ENCODE peak calls at places on chromosomes 7 and 10, in seven cellular contexts. W, L, C, K, F, J and D are unnamed samples.

GRCh38 chr7:4885317-4885807 is 1.8 kb upstream of the RADIL start:
- DNase-seq in K (no peak), F (no peak), C (no peak), W (no peak), J (no peak), L (no peak), D (no peak)

GRCh38 chr10:71887767-71888166 is 36.7 kb upstream of the PSAP start:
- DNase-seq in J (no peak), K (no peak), L (no peak), C (no peak), F (no peak), W (no peak), D (no peak)

GRCh38 chr7:137209151-137209822 is 134.2 kb downstream of the PTN start:
- DNase-seq in W (peak), L (no peak), F (no peak), K (peak), C (no peak), J (no peak), D (peak)

GRCh38 chr7:132376361-132377013 is 199.8 kb downstream of the PLXNA4 start:
- DNase-seq in J (no peak), C (no peak), W (no peak), L (no peak), F (no peak), K (no peak), D (no peak)

GRCh38 chr10:132306951-132307751 is 599 bp downstream of the STK32C start:
- DNase-seq in W (no peak), F (peak), C (no peak), L (no peak), K (peak), J (no peak), D (no peak)

GRCh38 chr10:129894721-129895120 is 69.4 kb downstream of the EBF3 start:
- DNase-seq in F (no peak), W (no peak), K (no peak), C (no peak), J (no peak), L (no peak), D (no peak)

GRCh38 chr7:7870590-7870989 is 98.0 kb upstream of the GLCCI1 start:
- DNase-seq in F (no peak), K (no peak), L (no peak), W (no peak), C (no peak), J (no peak), D (no peak)

GRCh38 chr10:80699602-80700039 is 161.9 kb downstream of the SH2D4B start:
- DNase-seq in L (peak), W (peak), C (peak), K (peak), F (peak), J (peak), D (peak)

GRCh38 chr7:20158684-20159083 is 58.5 kb downstream of the MACC1 start:
- DNase-seq in J (no peak), W (no peak), K (no peak), C (no peak), F (no peak), L (no peak), D (peak)

GRCh38 chr7:6536899-6537298 is 14.4 kb downstream of the GRID2IP start:
- DNase-seq in L (no peak), F (no peak), W (peak), K (peak), J (no peak), C (no peak), D (no peak)

GRCh38 chr10:129909531-129910286 is 54.4 kb downstream of the EBF3 start:
- DNase-seq in F (no peak), W (no peak), J (no peak), C (no peak), K (no peak), L (no peak), D (no peak)

GRCh38 chr10:50316695-50317648 is 65.7 kb upstream of the ASAH2 start:
- DNase-seq in F (no peak), J (no peak), K (no peak), L (no peak), C (no peak), W (peak), D (no peak)

GRCh38 chr7:129315916-129316315 is 91.1 kb downstream of the AHCYL2 start:
- DNase-seq in C (no peak), K (no peak), W (peak), J (no peak), L (no peak), F (no peak), D (peak)

GRCh38 chr10:67221939-67222494 is 296.2 kb downstream of the LRRTM3 start:
- DNase-seq in F (no peak), L (no peak), J (no peak), K (no peak), C (no peak), W (no peak), D (no peak)

GRCh38 chr7:81264116-81264515 is 345.3 kb upstream of the SEMA3C start:
- DNase-seq in K (no peak), J (no peak), L (no peak), F (no peak), C (no peak), W (no peak), D (no peak)

GRCh38 chr10:28858641-28859040 is 181.3 kb downstream of the BAMBI start:
- DNase-seq in F (no peak), K (no peak), C (no peak), W (no peak), J (no peak), L (no peak), D (no peak)

GRCh38 chr10:17981766-17982380 is 30.2 kb downstream of the SLC39A12 start:
- DNase-seq in J (peak), C (peak), L (no peak), W (peak), F (no peak), K (peak), D (peak)

GRCh38 chr7:146414373-146414772 is 297.8 kb downstream of the CNTNAP2 start:
- DNase-seq in K (no peak), J (no peak), L (no peak), C (no peak), F (no peak), W (no peak), D (no peak)

GRCh38 chr10:30897547-30897946 is 134.1 kb downstream of the ZNF438 start:
- DNase-seq in L (no peak), F (no peak), C (no peak), J (no peak), K (no peak), W (no peak), D (no peak)

GRCh38 chr10:50614444-50615137 is 9.2 kb downstream of the SGMS1 start:
- DNase-seq in K (peak), F (no peak), C (no peak), W (no peak), L (peak), J (no peak), D (no peak)

GRCh38 chr7:93249749-93250148 is 17.6 kb downstream of the VPS50 start:
- DNase-seq in W (peak), J (no peak), F (no peak), L (no peak), C (no peak), K (peak), D (peak)

GRCh38 chr10:21953585-21954057 is 49.9 kb downstream of the DNAJC1 start:
- DNase-seq in L (peak), C (peak), J (no peak), W (peak), F (no peak), K (peak), D (peak)

GRCh38 chr7:92685146-92686042 is 95.2 kb upstream of the FAM133B start:
- DNase-seq in L (no peak), K (no peak), W (no peak), J (no peak), F (no peak), C (no peak), D (no peak)

GRCh38 chr10:35223016-35223415 is 96.4 kb downstream of the CREM start:
- DNase-seq in J (no peak), F (no peak), L (no peak), W (no peak), C (no peak), K (no peak), D (no peak)

GRCh38 chr7:107939472-107940145 is 48.6 kb downstream of the DLD start:
- DNase-seq in C (peak), W (peak), F (no peak), L (no peak), K (no peak), J (no peak), D (peak)

GRCh38 chr10:90148121-90148855 is 446.9 kb downstream of the KIF20B start:
- DNase-seq in W (peak), C (no peak), J (no peak), F (no peak), L (no peak), K (peak), D (no peak)

GRCh38 chr7:81740403-81740802 is 29.4 kb downstream of the HGF start:
- DNase-seq in W (no peak), L (no peak), K (no peak), J (no peak), C (no peak), F (no peak), D (no peak)

GRCh38 chr7:120226188-120226587 is 46.8 kb upstream of the KCND2 start:
- DNase-seq in F (no peak), C (no peak), J (no peak), L (no peak), W (no peak), K (no peak), D (no peak)

GRCh38 chr7:22387583-22387982 is 30.6 kb upstream of the RAPGEF5 start:
- DNase-seq in J (no peak), K (no peak), W (peak), F (no peak), C (peak), L (no peak), D (peak)

GRCh38 chr10:77909755-77910375 is 16.7 kb downstream of the DLG5 start:
- DNase-seq in K (peak), L (no peak), C (peak), F (peak), J (no peak), W (peak), D (peak)

GRCh38 chr7:107559864-107560263 is 3.9 kb downstream of the COG5 start:
- DNase-seq in C (no peak), F (no peak), L (no peak), W (peak), J (no peak), K (no peak), D (peak)

GRCh38 chr10:46538155-46538554 is 18.3 kb downstream of the GPRIN2 start:
- DNase-seq in J (no peak), F (no peak), K (no peak), W (no peak), L (no peak), C (no peak), D (no peak)

GRCh38 chr7:30612658-30613265 is 18.1 kb downstream of the GARS1 start:
- DNase-seq in F (no peak), K (no peak), J (peak), L (no peak), W (peak), C (no peak), D (peak)

GRCh38 chr7:159083001-159083697 is 61.5 kb downstream of the VIPR2 start:
- DNase-seq in W (no peak), L (no peak), C (no peak), J (no peak), K (no peak), F (no peak), D (no peak)

GRCh38 chr7:16067695-16068094 is 353.6 kb downstream of the CRPPA start:
- DNase-seq in F (no peak), C (no peak), K (no peak), W (no peak), J (no peak), L (no peak), D (no peak)

GRCh38 chr7:1297476-1297972 is 64.9 kb downstream of the UNCX start:
- DNase-seq in J (no peak), L (no peak), F (no peak), C (no peak), W (no peak), K (no peak), D (no peak)

GRCh38 chr10:112792487-112793196 is 157.4 kb upstream of the TCF7L2 start:
- DNase-seq in K (no peak), L (no peak), F (peak), W (peak), C (peak), J (no peak), D (peak)

GRCh38 chr10:112791447-112791846 is 158.6 kb upstream of the TCF7L2 start:
- DNase-seq in W (no peak), K (no peak), L (no peak), J (no peak), C (no peak), F (no peak), D (no peak)

GRCh38 chr10:112795067-112795466 is 155.0 kb upstream of the TCF7L2 start:
- DNase-seq in J (no peak), L (no peak), F (no peak), C (no peak), K (no peak), W (no peak), D (no peak)

GRCh38 chr10:112794201-112794600 is 155.8 kb upstream of the TCF7L2 start:
- DNase-seq in W (no peak), L (no peak), F (no peak), J (no peak), C (no peak), K (no peak), D (no peak)

GRCh38 chr10:112793197-112793921 is 156.7 kb upstream of the TCF7L2 start:
- DNase-seq in W (peak), L (no peak), C (no peak), J (no peak), K (no peak), F (peak), D (peak)
- H3K4me3 ChIP-seq in W (peak), L (no peak), C (no peak), J (no peak), K (no peak), F (peak), D (peak)

DNA sequence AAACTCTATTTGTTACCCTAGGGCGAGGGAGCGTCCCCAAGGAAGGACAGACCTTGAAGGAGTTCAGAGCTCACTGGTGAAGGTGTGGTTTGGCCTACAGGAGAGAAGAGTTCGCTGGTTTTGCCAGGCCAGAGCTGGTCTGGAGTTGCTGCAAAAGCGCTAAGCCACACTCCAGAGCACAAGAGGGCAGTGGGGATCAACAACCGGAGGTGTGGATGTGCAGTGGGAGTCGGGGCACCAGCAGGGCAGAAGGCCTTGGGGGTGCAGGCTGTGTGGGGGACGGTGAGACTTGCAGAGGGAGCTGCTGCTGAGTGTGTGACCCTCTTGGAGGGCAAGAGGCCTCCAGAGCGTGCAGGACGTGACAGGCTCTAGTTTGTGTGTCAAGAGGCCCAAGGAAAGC is 14.4 kb upstream of the CUL1 start:
- DNase-seq in W (no peak), K (no peak), C (no peak), L (no peak), J (no peak), F (no peak), D (no peak)
- TF ChIP-seq CTCF in W (no peak), K (no peak), C (no peak), L (no peak), J (no peak), F (no peak), D (no peak)

GRCh38 chr7:27116962-27117686 is 13.4 kb downstream of the HOXA4 start:
- DNase-seq in J (no peak), C (no peak), W (peak), F (no peak), L (no peak), K (no peak), D (no peak)
- H3K4me3 ChIP-seq in J (peak), C (no peak), W (peak), F (peak), L (no peak), K (no peak), D (no peak)

GRCh38 chr10:66180651-66181318 is 745.1 kb upstream of the LRRTM3 start:
- DNase-seq in C (peak), F (no peak), K (peak), L (peak), W (peak), J (peak), D (peak)
- TF ChIP-seq CTCF in C (peak), F (peak), K (peak), L (peak), W (peak), J (peak), D (peak)

GRCh38 chr7:155346285-155346684 is 48.6 kb downstream of the INSIG1 start:
- DNase-seq in C (no peak), L (no peak), K (no peak), W (no peak), F (no peak), J (no peak), D (no peak)

GRCh38 chr7:155343661-155344121 is 46.0 kb downstream of the INSIG1 start:
- DNase-seq in L (no peak), W (no peak), K (no peak), J (no peak), C (no peak), F (no peak), D (no peak)

GRCh38 chr7:155344270-155344617 is 46.6 kb downstream of the INSIG1 start:
- DNase-seq in K (no peak), C (no peak), L (no peak), F (no peak), W (no peak), J (no peak), D (no peak)

GRCh38 chr7:155345490-155345889 is 47.8 kb downstream of the INSIG1 start:
- DNase-seq in L (no peak), J (no peak), W (no peak), F (no peak), C (no peak), K (no peak), D (no peak)

GRCh38 chr7:155344618-155345433 is 47.1 kb downstream of the INSIG1 start:
- DNase-seq in L (peak), J (peak), C (peak), F (peak), K (peak), W (peak), D (peak)
- H3K4me3 ChIP-seq in L (peak), J (peak), C (peak), F (peak), K (no peak), W (peak), D (peak)

DNA sequence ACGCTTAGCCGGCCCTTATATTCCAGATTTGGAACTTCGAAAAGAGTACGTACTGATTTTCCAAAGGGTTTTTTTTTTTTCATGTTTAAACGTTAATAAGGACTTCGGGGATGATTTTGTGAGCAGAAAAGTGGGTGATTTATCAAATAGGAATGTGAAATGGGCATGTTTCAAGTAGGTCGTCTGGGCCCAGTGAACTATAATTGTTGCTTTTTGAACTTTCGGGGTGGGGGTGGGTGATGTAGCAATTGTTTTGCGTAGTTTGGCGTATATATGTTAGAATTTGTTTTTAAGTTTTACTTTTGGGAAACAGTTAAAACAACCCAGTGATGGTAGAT is 299 bp upstream of the PBLD start:
- DNase-seq in J (no peak), W (peak), F (no peak), C (peak), L (no peak), K (no peak), D (peak)
- TF ChIP-seq CTCF in J (no peak), W (no peak), F (no peak), C (no peak), L (no peak), K (no peak), D (no peak)

GRCh38 chr7:139830292-139830691 is 1.2 kb downstream of the TBXAS1 start:
- DNase-seq in J (no peak), C (no peak), K (no peak), L (no peak), W (peak), F (no peak), D (no peak)

GRCh38 chr7:139828446-139828845 is 618 bp upstream of the TBXAS1 start:
- DNase-seq in C (no peak), F (no peak), L (no peak), J (no peak), W (no peak), K (no peak), D (no peak)

GRCh38 chr7:139828880-139829653 is at the start of gene TBXAS1:
- DNase-seq in F (peak), C (no peak), W (no peak), K (peak), J (no peak), L (peak), D (no peak)

GRCh38 chr7:139830779-139831498 is 1.9 kb downstream of the TBXAS1 start:
- DNase-seq in J (no peak), C (no peak), F (no peak), K (no peak), W (no peak), L (peak), D (no peak)

GRCh38 chr7:139829654-139830130 is 628 bp downstream of the TBXAS1 start:
- DNase-seq in C (no peak), F (no peak), J (no peak), L (peak), W (peak), K (no peak), D (no peak)
- H3K4me3 ChIP-seq in C (no peak), F (peak), J (peak), L (peak), W (no peak), K (no peak), D (no peak)

DNA sequence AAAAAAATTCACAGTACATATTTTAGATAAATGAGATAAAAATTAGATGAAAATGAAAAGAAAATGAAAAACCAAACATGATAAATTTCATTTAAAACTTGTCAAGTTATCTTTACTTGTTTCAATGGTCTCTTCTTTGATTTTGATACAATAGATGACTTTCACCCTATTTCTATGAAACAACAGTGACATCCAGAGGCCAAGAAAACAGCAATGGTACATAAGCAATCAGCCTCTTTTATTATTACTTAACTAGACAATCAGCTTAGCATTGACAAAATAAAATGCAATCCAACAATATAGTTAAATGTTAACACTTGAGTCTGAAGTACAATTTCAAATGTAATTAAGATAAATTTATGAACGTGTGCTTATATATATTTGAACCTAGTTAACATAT is 74.8 kb upstream of the GPR37 start:
- DNase-seq in L (no peak), C (no peak), K (peak), F (no peak), J (no peak), W (no peak), D (no peak)
- TF ChIP-seq CTCF in L (no peak), C (no peak), K (peak), F (no peak), J (peak), W (no peak), D (no peak)

GRCh38 chr7:94576316-94576715 is 66.7 kb downstream of the CASD1 start:
- DNase-seq in L (no peak), W (no peak), J (no peak), K (no peak), F (no peak), C (no peak), D (no peak)

GRCh38 chr7:94577357-94577756 is 67.7 kb downstream of the CASD1 start:
- DNase-seq in K (no peak), F (no peak), W (no peak), C (no peak), L (no peak), J (no peak), D (no peak)

GRCh38 chr7:94575646-94576045 is 66.0 kb downstream of the CASD1 start:
- DNase-seq in K (no peak), L (no peak), W (no peak), F (no peak), J (no peak), C (no peak), D (no peak)

GRCh38 chr7:94580601-94581000 is 71.0 kb downstream of the CASD1 start:
- DNase-seq in L (no peak), W (peak), J (peak), F (no peak), C (no peak), K (peak), D (peak)

DNA sequence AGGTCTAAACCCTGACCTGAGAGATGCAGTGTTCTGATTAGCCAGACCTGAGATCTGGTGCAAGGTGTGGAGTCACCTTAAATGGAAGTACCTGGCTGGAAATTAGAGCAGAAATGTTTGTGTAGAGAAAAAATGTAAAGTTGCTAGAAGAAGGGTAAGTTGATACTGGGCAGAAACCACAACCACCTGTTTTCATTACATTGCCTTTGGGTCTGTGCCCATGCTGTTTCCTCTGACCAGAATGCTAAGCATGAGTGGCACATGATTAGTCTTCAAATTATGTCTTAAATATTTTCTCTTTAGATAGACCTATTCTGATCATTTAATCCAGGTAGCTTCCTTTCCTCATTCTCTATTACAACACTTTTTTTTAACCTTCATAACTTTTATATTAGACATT is 69.0 kb downstream of the CASD1 start:
- DNase-seq in J (no peak), F (no peak), C (no peak), K (no peak), W (no peak), L (no peak), D (no peak)
- H3K4me3 ChIP-seq in J (no peak), F (no peak), C (no peak), K (no peak), W (no peak), L (no peak), D (no peak)